ENCODE peak calls at places on chromosome 4, in seven cellular contexts. Z is K562, E is HepG2, G is GM12878, R is H1, B is endothelial cell of umbilical vein, M is HCT116. T is an unnamed sample.

GRCh38 chr4:89245459-89245858 is 62.1 kb downstream of the GPRIN3 start:
- DNase-seq in G (no peak), M (no peak), E (peak), B (no peak), R (no peak), Z (no peak), T (no peak)

GRCh38 chr4:88242144-88242543 is 42.2 kb downstream of the PPM1K start:
- DNase-seq in R (no peak), Z (no peak), B (no peak), E (peak), M (no peak), G (no peak), T (no peak)

GRCh38 chr4:155569960-155570515 is 96.6 kb upstream of the GUCY1A1 start:
- DNase-seq in M (no peak), G (no peak), B (peak), R (no peak), Z (no peak), E (no peak), T (no peak)

GRCh38 chr4:99087887-99088484 is 602 bp downstream of the ADH5 start:
- DNase-seq in B (peak), E (peak), R (no peak), G (no peak), Z (peak), M (no peak), T (peak)

GRCh38 chr4:148447672-148448071 is 5.5 kb upstream of the NR3C2 start:
- DNase-seq in B (peak), M (no peak), E (no peak), G (no peak), R (no peak), Z (no peak), T (no peak)

GRCh38 chr4:13483142-13484044 is 747 bp downstream of the RAB28 start:
- DNase-seq in E (peak), Z (peak), M (peak), G (no peak), R (no peak), B (peak), T (peak)

GRCh38 chr4:186958951-186959350 is 235.3 kb upstream of the FAT1 start:
- DNase-seq in Z (no peak), B (no peak), M (no peak), R (no peak), G (no peak), E (no peak), T (no peak)

GRCh38 chr4:111126340-111126739 is 503.5 kb upstream of the PITX2 start:
- DNase-seq in E (no peak), Z (no peak), M (no peak), R (no peak), B (no peak), G (no peak), T (no peak)

GRCh38 chr4:10023050-10023419 is 1.7 kb upstream of the SLC2A9 start:
- DNase-seq in M (no peak), G (no peak), B (no peak), E (no peak), R (no peak), Z (no peak), T (no peak)

GRCh38 chr4:55435136-55435535 is 39.4 kb downstream of the TMEM165 start:
- DNase-seq in R (no peak), M (no peak), G (peak), B (peak), Z (no peak), E (no peak), T (no peak)

GRCh38 chr4:152535236-152535902 is 523 bp downstream of the FBXW7 start:
- DNase-seq in M (no peak), B (no peak), E (no peak), R (no peak), G (no peak), Z (peak), T (peak)

GRCh38 chr4:123547167-123547817 is 150.7 kb downstream of the SPRY1 start:
- DNase-seq in R (peak), M (no peak), E (no peak), G (no peak), B (no peak), Z (peak), T (no peak)

GRCh38 chr4:141302926-141303325 is 82.2 kb downstream of the ZNF330 start:
- DNase-seq in Z (no peak), E (no peak), M (no peak), R (no peak), G (no peak), B (no peak), T (no peak)

GRCh38 chr4:48341776-48342558 is 638 bp downstream of the SLAIN2 start:
- DNase-seq in E (no peak), B (peak), M (no peak), G (no peak), R (no peak), Z (peak), T (peak)

GRCh38 chr4:152109585-152110509 is 349.0 kb upstream of the GATB start:
- DNase-seq in M (no peak), G (no peak), E (no peak), Z (no peak), R (no peak), B (peak), T (no peak)

GRCh38 chr4:83405844-83406816 is 49.5 kb downstream of the HELQ start:
- DNase-seq in R (no peak), Z (no peak), B (no peak), E (no peak), G (no peak), M (no peak), T (no peak)

GRCh38 chr4:4387531-4388311 is 819 bp downstream of the NSG1 start:
- DNase-seq in Z (no peak), G (no peak), B (no peak), M (no peak), E (no peak), R (no peak), T (peak)

GRCh38 chr4:56986952-56987351 is 8.3 kb downstream of the POLR2B start:
- DNase-seq in G (no peak), R (no peak), B (no peak), E (no peak), Z (no peak), M (no peak), T (no peak)

GRCh38 chr4:129179276-129179675 is 83.3 kb downstream of the C4orf33 start:
- DNase-seq in B (no peak), E (no peak), G (no peak), Z (no peak), R (no peak), M (no peak), T (no peak)

GRCh38 chr4:143489116-143489515 is 24.4 kb upstream of the SMARCA5 start:
- DNase-seq in Z (no peak), R (no peak), M (no peak), B (no peak), G (no peak), E (no peak), T (no peak)

GRCh38 chr4:129929052-129929451 is 833.1 kb downstream of the C4orf33 start:
- DNase-seq in B (peak), R (no peak), E (no peak), Z (peak), M (no peak), G (no peak), T (peak)

GRCh38 chr4:20299515-20299914 is 47.8 kb downstream of the SLIT2 start:
- DNase-seq in M (peak), Z (no peak), B (peak), G (no peak), E (peak), R (no peak), T (peak)

GRCh38 chr4:24203896-24204295 is 314.0 kb upstream of the PPARGC1A start:
- DNase-seq in M (no peak), G (no peak), R (no peak), B (no peak), E (no peak), Z (no peak), T (no peak)

GRCh38 chr4:1496116-1496642 is 89.9 kb upstream of the NKX1-1 start:
- DNase-seq in G (no peak), R (no peak), Z (no peak), M (no peak), E (no peak), B (no peak), T (peak)

GRCh38 chr4:145935253-145936141 is 3.1 kb downstream of the ZNF827 start:
- DNase-seq in B (peak), M (no peak), Z (no peak), R (no peak), G (peak), E (peak), T (peak)

GRCh38 chr4:109410776-109411175 is 22.8 kb upstream of the SEC24B start:
- DNase-seq in R (no peak), M (peak), Z (no peak), E (no peak), B (no peak), G (no peak), T (no peak)

GRCh38 chr4:129429566-129430339 is 333.8 kb downstream of the C4orf33 start:
- DNase-seq in E (no peak), G (no peak), Z (no peak), M (no peak), B (no peak), R (no peak), T (no peak)

GRCh38 chr4:10316851-10317250 is 140.4 kb downstream of the ZNF518B start:
- DNase-seq in R (no peak), E (no peak), M (no peak), G (no peak), B (no peak), Z (no peak), T (no peak)

GRCh38 chr4:16609170-16609758 is 289.2 kb downstream of the LDB2 start:
- DNase-seq in R (no peak), Z (no peak), B (no peak), M (no peak), E (no peak), G (no peak), T (no peak)

GRCh38 chr4:24137963-24138601 is 248.2 kb upstream of the PPARGC1A start:
- DNase-seq in B (no peak), R (no peak), Z (no peak), E (peak), M (no peak), G (no peak), T (no peak)

GRCh38 chr4:176191974-176192373 is 3.4 kb downstream of the SPATA4 start:
- DNase-seq in R (no peak), M (no peak), E (no peak), B (peak), G (no peak), Z (no peak), T (peak)

GRCh38 chr4:20432098-20432497 is 180.4 kb downstream of the SLIT2 start:
- DNase-seq in E (no peak), G (no peak), R (no peak), Z (no peak), M (no peak), B (peak), T (no peak)

GRCh38 chr4:107599841-107600240 is 120.2 kb downstream of the PAPSS1 start:
- DNase-seq in M (no peak), R (no peak), B (no peak), Z (no peak), G (no peak), E (no peak), T (no peak)

GRCh38 chr4:24965627-24966026 is 52.8 kb upstream of the CCDC149 start:
- DNase-seq in E (no peak), Z (peak), G (no peak), B (no peak), M (no peak), R (no peak), T (no peak)

GRCh38 chr4:98468744-98469143 is 189.7 kb downstream of the TSPAN5 start:
- DNase-seq in E (no peak), B (peak), G (no peak), Z (no peak), M (no peak), R (no peak), T (no peak)

GRCh38 chr4:81604683-81605082 is 133.0 kb upstream of the RASGEF1B start:
- DNase-seq in B (no peak), E (no peak), Z (no peak), G (no peak), M (no peak), R (no peak), T (no peak)
- TF ChIP-seq MAX in B (no peak), E (no peak), Z (no peak), G (no peak), M (no peak), R (no peak), T (no peak)

GRCh38 chr4:35739305-35739704 is 505.0 kb downstream of the ARAP2 start:
- DNase-seq in E (no peak), R (no peak), M (no peak), Z (no peak), G (no peak), B (no peak), T (no peak)

GRCh38 chr4:35730414-35730813 is 513.9 kb downstream of the ARAP2 start:
- DNase-seq in R (no peak), M (no peak), Z (no peak), E (peak), B (no peak), G (no peak), T (no peak)

GRCh38 chr4:35734381-35735098 is 509.8 kb downstream of the ARAP2 start:
- DNase-seq in E (no peak), G (no peak), M (no peak), Z (no peak), R (no peak), B (no peak), T (no peak)
- H3K9ac ChIP-seq in E (no peak), G (no peak), M (no peak), Z (no peak), R (no peak), B (no peak), T (no peak)

GRCh38 chr4:41665808-41666207 is 82.7 kb downstream of the PHOX2B start:
- DNase-seq in B (no peak), M (no peak), G (no peak), E (no peak), Z (no peak), R (no peak), T (no peak)

GRCh38 chr4:41668024-41668423 is 80.5 kb downstream of the PHOX2B start:
- DNase-seq in E (no peak), Z (no peak), B (no peak), G (no peak), M (no peak), R (no peak), T (no peak)

GRCh38 chr4:41670982-41671381 is 77.5 kb downstream of the PHOX2B start:
- DNase-seq in M (no peak), Z (no peak), R (no peak), B (no peak), G (no peak), E (no peak), T (no peak)

GRCh38 chr4:41670530-41670929 is 78.0 kb downstream of the PHOX2B start:
- DNase-seq in M (no peak), R (no peak), Z (no peak), G (no peak), B (no peak), E (no peak), T (no peak)
- TF ChIP-seq MAX in M (no peak), R (no peak), Z (no peak), G (no peak), B (no peak), E (no peak), T (no peak)

GRCh38 chr4:184409502-184409901 is 64.8 kb downstream of the IRF2 start:
- DNase-seq in E (no peak), R (no peak), M (no peak), G (no peak), B (no peak), Z (no peak), T (no peak)
- H3K9ac ChIP-seq in E (no peak), R (no peak), M (no peak), G (no peak), B (no peak), Z (no peak), T (no peak)

GRCh38 chr4:182973421-182974340 is 56.5 kb upstream of the DCTD start:
- DNase-seq in Z (no peak), M (no peak), E (no peak), R (no peak), G (no peak), B (peak), T (no peak)
- TF ChIP-seq MAX in Z (no peak), M (no peak), E (no peak), R (peak), G (no peak), B (no peak), T (no peak)

GRCh38 chr4:85778809-85779124 is 303.8 kb downstream of the ARHGAP24 start:
- DNase-seq in M (no peak), R (no peak), B (peak), G (no peak), Z (no peak), E (no peak), T (no peak)
- H3K9ac ChIP-seq in M (no peak), R (no peak), B (peak), G (no peak), Z (no peak), E (no peak), T (peak)

GRCh38 chr4:26558166-26558895 is 25.6 kb upstream of the TBC1D19 start:
- DNase-seq in E (no peak), Z (no peak), M (no peak), B (no peak), G (no peak), R (no peak), T (no peak)

DNA sequence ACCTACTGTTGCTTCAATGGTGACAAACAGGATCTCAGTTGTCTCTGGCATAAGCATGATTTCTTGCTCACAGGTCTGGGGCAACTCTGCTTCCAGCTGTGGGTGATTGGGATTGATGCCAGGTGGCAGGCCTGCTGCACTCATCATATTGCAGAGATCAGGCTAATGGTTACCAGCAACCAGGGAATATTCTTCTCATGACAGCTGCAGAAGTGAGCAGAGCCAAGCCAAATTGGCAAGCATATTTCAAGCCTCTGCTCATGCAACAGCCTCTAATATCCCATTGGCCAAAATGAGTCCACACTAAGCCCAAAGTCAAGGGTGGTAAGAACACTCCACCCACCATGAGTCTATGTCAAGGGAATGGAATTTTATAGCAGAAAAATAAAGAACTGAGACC is 26.7 kb upstream of the TBC1D19 start:
- DNase-seq in B (no peak), R (no peak), M (no peak), Z (no peak), G (no peak), E (no peak), T (peak)
- TF ChIP-seq MAX in B (no peak), R (no peak), M (no peak), Z (no peak), G (no peak), E (no peak), T (no peak)

DNA sequence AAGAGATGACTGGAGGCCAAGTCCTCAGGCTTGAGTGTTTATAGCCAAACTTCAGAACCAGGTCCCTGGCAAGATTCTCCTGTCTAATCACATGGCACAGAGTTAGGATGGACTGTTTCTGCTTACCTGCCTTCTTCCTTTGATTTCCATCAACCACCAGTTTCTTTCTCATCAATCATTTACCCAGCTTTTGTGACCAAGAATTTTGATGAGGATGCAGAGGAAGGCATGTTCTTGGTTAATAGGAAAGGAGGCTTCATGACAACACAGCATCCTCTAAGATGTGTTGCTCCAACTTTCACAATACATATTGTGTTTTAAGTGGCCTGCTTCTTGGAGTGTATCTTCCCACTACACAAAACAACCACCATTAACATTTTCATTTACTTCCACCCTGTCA is 65.3 kb downstream of the NFKB1 start:
- DNase-seq in E (no peak), B (no peak), Z (no peak), R (no peak), M (no peak), G (no peak), T (no peak)
- H3K9ac ChIP-seq in E (no peak), B (no peak), Z (no peak), R (no peak), M (no peak), G (no peak), T (no peak)